ENCODE peak calls at places on chromosome 12, in eight cellular contexts. J, E, X, T, B, V, U and A are unnamed samples.

GRCh38 chr12:46556820-46557524 is 184.4 kb upstream of the SLC38A2 start:
- DNase-seq in J (no peak), E (no peak), X (peak; percentile 67), T (no peak), B (peak; percentile 81), V (no peak), U (peak; percentile 6), A (peak; percentile 44)

GRCh38 chr12:105418232-105418631 is 87.7 kb downstream of the C12orf75 start:
- DNase-seq in J (no peak), E (no peak), X (peak; percentile 57), T (no peak), B (no peak), V (no peak), U (no peak), A (peak; percentile 76)

GRCh38 chr12:15752780-15753179 is 36.4 kb downstream of the EPS8 start:
- DNase-seq in J (no peak), E (no peak), X (peak; percentile 75), T (no peak), B (no peak), V (no peak), U (no peak), A (no peak)

GRCh38 chr12:111488271-111488670 is 82.5 kb downstream of the SH2B3 start:
- DNase-seq in J (no peak), E (peak; percentile 56), X (peak; percentile 28), T (no peak), B (no peak), V (no peak), U (no peak), A (no peak)

GRCh38 chr12:95836630-95837239 is 22.0 kb upstream of the SNRPF start:
- DNase-seq in J (no peak), E (no peak), X (peak; percentile 50), T (no peak), B (no peak), V (no peak), U (no peak), A (no peak)

GRCh38 chr12:4645023-4645422 is 3.8 kb downstream of the AKAP3 start:
- DNase-seq in J (no peak), E (no peak), X (no peak), T (no peak), B (no peak), V (no peak), U (no peak), A (no peak)

GRCh38 chr12:50401383-50402155 is 884 bp downstream of the LARP4 start:
- DNase-seq in J (peak; percentile 12), E (no peak), X (peak; percentile 73), T (no peak), B (no peak), V (peak; percentile 21), U (no peak), A (no peak)

GRCh38 chr12:7439579-7440505 is 4.1 kb downstream of the CD163L1 start:
- DNase-seq in J (peak; percentile 3), E (no peak), X (peak; percentile 56), T (peak; percentile 53), B (no peak), V (no peak), U (peak; percentile 23), A (no peak)

GRCh38 chr12:84502907-84503787 is 409.5 kb downstream of the SLC6A15 start:
- DNase-seq in J (no peak), E (no peak), X (peak; percentile 84), T (peak; percentile 47), B (peak; percentile 25), V (peak; percentile 60), U (no peak), A (peak; percentile 2)

GRCh38 chr12:84862190-84862589 is 50.4 kb downstream of the SLC6A15 start:
- DNase-seq in J (no peak), E (no peak), X (no peak), T (no peak), B (no peak), V (no peak), U (no peak), A (no peak)

GRCh38 chr12:54017845-54018607 is 9.2 kb downstream of the HOXC8 start:
- DNase-seq in J (peak; percentile 58), E (peak; percentile 43), X (peak; percentile 52), T (peak; percentile 60), B (peak; percentile 89), V (peak; percentile 56), U (peak; percentile 56), A (peak; percentile 93)

GRCh38 chr12:102433304-102433703 is 47.1 kb downstream of the IGF1 start:
- DNase-seq in J (no peak), E (no peak), X (peak; percentile 62), T (no peak), B (no peak), V (no peak), U (no peak), A (peak; percentile 21)

GRCh38 chr12:100857418-100857817 is 62.8 kb downstream of the ANO4 start:
- DNase-seq in J (no peak), E (no peak), X (no peak), T (no peak), B (no peak), V (no peak), U (no peak), A (no peak)

GRCh38 chr12:62190921-62191746 is 69.1 kb upstream of the USP15 start:
- DNase-seq in J (peak; percentile 6), E (peak; percentile 15), X (no peak), T (peak; percentile 47), B (no peak), V (no peak), U (no peak), A (no peak)

GRCh38 chr12:121581681-121582439 is 1.0 kb upstream of the KDM2B start:
- DNase-seq in J (no peak), E (peak; percentile 23), X (peak; percentile 66), T (no peak), B (no peak), V (no peak), U (no peak), A (no peak)

GRCh38 chr12:132427999-132428871 is 61.7 kb upstream of the FBRSL1 start:
- DNase-seq in J (no peak), E (no peak), X (no peak), T (no peak), B (no peak), V (no peak), U (no peak), A (no peak)

GRCh38 chr12:110689002-110689600 is at the start of gene HVCN1:
- DNase-seq in J (peak; percentile 7), E (peak; percentile 73), X (peak; percentile 9), T (no peak), B (no peak), V (no peak), U (peak; percentile 28), A (no peak)

GRCh38 chr12:102425109-102426009 is 55.0 kb downstream of the IGF1 start:
- DNase-seq in J (no peak), E (no peak), X (no peak), T (no peak), B (no peak), V (no peak), U (no peak), A (no peak)

GRCh38 chr12:49705479-49706267 is 1.5 kb downstream of the FMNL3 start:
- DNase-seq in J (no peak), E (peak; percentile 29), X (peak; percentile 60), T (peak; percentile 52), B (no peak), V (no peak), U (no peak), A (peak; percentile 74)

GRCh38 chr12:128810182-128811127 is 13.3 kb downstream of the SLC15A4 start:
- DNase-seq in J (no peak), E (peak; percentile 71), X (no peak), T (no peak), B (no peak), V (peak; percentile 86), U (no peak), A (no peak)